ENCODE peak calls at places on chromosomes 13 and 19, in nine cellular contexts. V, T, Y, P, C, G, X, N and J are unnamed samples.

GRCh38 chr13:111371211-111371610 is 50.8 kb downstream of the TEX29 start:
- DNase-seq in V (no peak), T (no peak), Y (no peak), P (no peak), C (no peak), G (peak; percentile 45), X (no peak), N (no peak), J (no peak)

GRCh38 chr19:18928018-18928805 is 8.7 kb downstream of the DDX49 start:
- DNase-seq in V (no peak), T (no peak), Y (no peak), P (no peak), C (no peak), G (no peak), X (no peak), N (no peak), J (no peak)

GRCh38 chr19:6357995-6358394 is 3.3 kb upstream of the CLPP start:
- DNase-seq in V (no peak), T (no peak), Y (no peak), P (no peak), C (no peak), G (no peak), X (no peak), N (no peak), J (no peak)

GRCh38 chr19:49149652-49150105 is 5.5 kb downstream of the HRC start:
- DNase-seq in V (no peak), T (peak; percentile 68), Y (peak; percentile 70), P (peak; percentile 6), C (peak; percentile 83), G (peak; percentile 78), X (peak; percentile 58), N (peak; percentile 75), J (peak; percentile 61)

GRCh38 chr13:99741979-99742378 is 229.6 kb downstream of the ZIC5 start:
- DNase-seq in V (no peak), T (no peak), Y (no peak), P (no peak), C (no peak), G (no peak), X (peak; percentile 61), N (no peak), J (no peak)

GRCh38 chr19:46862504-46862835 is 1.7 kb downstream of the ARHGAP35 start:
- DNase-seq in V (no peak), T (no peak), Y (no peak), P (no peak), C (peak; percentile 36), G (peak; percentile 31), X (no peak), N (no peak), J (no peak)

GRCh38 chr19:47375694-47376588 is 26.8 kb downstream of the DHX34 start:
- DNase-seq in V (no peak), T (no peak), Y (no peak), P (no peak), C (no peak), G (no peak), X (no peak), N (no peak), J (no peak)

GRCh38 chr13:98142427-98143156 is at the start of gene FARP1:
- DNase-seq in V (no peak), T (peak; percentile 77), Y (peak; percentile 66), P (peak; percentile 87), C (peak; percentile 70), G (peak; percentile 70), X (peak; percentile 70), N (peak; percentile 88), J (peak; percentile 88)

GRCh38 chr19:32542477-32543106 is 38.4 kb upstream of the PDCD5 start:
- DNase-seq in V (no peak), T (no peak), Y (no peak), P (no peak), C (no peak), G (no peak), X (no peak), N (no peak), J (no peak)

GRCh38 chr13:30071890-30072817 is 221.7 kb upstream of the UBL3 start:
- DNase-seq in V (no peak), T (no peak), Y (no peak), P (no peak), C (no peak), G (no peak), X (no peak), N (no peak), J (no peak)

GRCh38 chr13:25249001-25249543 is 38.2 kb downstream of the MTMR6 start:
- DNase-seq in V (no peak), T (peak; percentile 7), Y (no peak), P (no peak), C (no peak), G (peak; percentile 69), X (no peak), N (no peak), J (no peak)

GRCh38 chr13:67366533-67366932 is 136.4 kb upstream of the PCDH9 start:
- DNase-seq in V (no peak), T (no peak), Y (no peak), P (no peak), C (no peak), G (peak; percentile 71), X (no peak), N (no peak), J (no peak)

GRCh38 chr19:33304760-33305647 is 2.7 kb upstream of the CEBPA start:
- DNase-seq in V (no peak), T (peak; percentile 20), Y (no peak), P (no peak), C (no peak), G (no peak), X (no peak), N (no peak), J (no peak)

GRCh38 chr13:106533940-106534843 is 1.3 kb downstream of the EFNB2 start:
- DNase-seq in V (peak; percentile 6), T (no peak), Y (peak; percentile 40), P (no peak), C (peak; percentile 73), G (peak; percentile 87), X (no peak), N (peak; percentile 47), J (no peak)

GRCh38 chr13:97076898-97077297 is 82.6 kb upstream of the OXGR1 start:
- DNase-seq in V (no peak), T (no peak), Y (peak; percentile 37), P (no peak), C (no peak), G (peak; percentile 95), X (no peak), N (no peak), J (no peak)

GRCh38 chr13:86765462-86765861 is 905.7 kb upstream of the SLITRK5 start:
- DNase-seq in V (no peak), T (no peak), Y (no peak), P (no peak), C (no peak), G (no peak), X (no peak), N (no peak), J (no peak)

GRCh38 chr19:11577451-11578341 is at the start of gene ACP5:
- DNase-seq in V (no peak), T (no peak), Y (no peak), P (no peak), C (no peak), G (no peak), X (no peak), N (no peak), J (no peak)

GRCh38 chr13:98677398-98677797 is 75.1 kb downstream of the SLC15A1 start:
- DNase-seq in V (no peak), T (no peak), Y (no peak), P (no peak), C (no peak), G (peak; percentile 63), X (no peak), N (no peak), J (no peak)